ENCODE peak calls at places on chromosomes 5 and 9, in seven cellular contexts. One of them, this sample, is unnamed. For H3K4me1, the result is how much of the 10 kb centered on the place peaks cover.

GRCh38 chr5:40071870-40072269 is 607.8 kb upstream of the PTGER4 start:
- DNase-seq in adrenal gland: no peak
- DNase-seq in uterus: no peak
- DNase-seq in esophagus squamous epithelium: no peak
- DNase-seq in CD8-positive, alpha-beta T cell: no peak
- DNase-seq in upper lobe of right lung: no peak
- DNase-seq in heart left ventricle: no peak
- DNase-seq in this sample: no peak

GRCh38 chr9:77879344-77880089 is 152.1 kb downstream of the GNAQ start:
- DNase-seq in upper lobe of right lung: no peak
- DNase-seq in uterus: no peak
- DNase-seq in adrenal gland: no peak
- DNase-seq in esophagus squamous epithelium: no peak
- DNase-seq in heart left ventricle: no peak
- DNase-seq in CD8-positive, alpha-beta T cell: no peak
- DNase-seq in this sample: no peak

GRCh38 chr5:78647838-78648358 is 674 bp downstream of the LHFPL2 start:
- DNase-seq in CD8-positive, alpha-beta T cell: no peak
- DNase-seq in adrenal gland: peak
- DNase-seq in esophagus squamous epithelium: no peak
- DNase-seq in upper lobe of right lung: peak
- DNase-seq in heart left ventricle: peak
- DNase-seq in uterus: peak
- DNase-seq in this sample: peak

GRCh38 chr5:171806976-171807823 is 21.6 kb downstream of the SMIM23 start:
- DNase-seq in esophagus squamous epithelium: no peak
- DNase-seq in heart left ventricle: no peak
- DNase-seq in uterus: no peak
- DNase-seq in adrenal gland: no peak
- DNase-seq in CD8-positive, alpha-beta T cell: no peak
- DNase-seq in upper lobe of right lung: no peak
- DNase-seq in this sample: no peak

GRCh38 chr5:124665035-124665434 is 81.4 kb downstream of the ZNF608 start:
- DNase-seq in upper lobe of right lung: no peak
- DNase-seq in adrenal gland: no peak
- DNase-seq in uterus: no peak
- DNase-seq in heart left ventricle: no peak
- DNase-seq in esophagus squamous epithelium: no peak
- DNase-seq in CD8-positive, alpha-beta T cell: no peak
- DNase-seq in this sample: no peak

GRCh38 chr5:83072946-83073345 is 4.2 kb downstream of the TMEM167A start:
- DNase-seq in adrenal gland: no peak
- DNase-seq in heart left ventricle: no peak
- DNase-seq in CD8-positive, alpha-beta T cell: no peak
- DNase-seq in esophagus squamous epithelium: no peak
- DNase-seq in uterus: no peak
- DNase-seq in upper lobe of right lung: no peak
- DNase-seq in this sample: no peak

GRCh38 chr5:138334867-138335447 is 3.1 kb upstream of the FAM53C start:
- DNase-seq in CD8-positive, alpha-beta T cell: no peak
- DNase-seq in adrenal gland: peak
- DNase-seq in upper lobe of right lung: no peak
- DNase-seq in heart left ventricle: no peak
- DNase-seq in uterus: no peak
- DNase-seq in esophagus squamous epithelium: no peak
- DNase-seq in this sample: no peak

GRCh38 chr9:90726215-90726614 is 75.4 kb upstream of the SYK start:
- DNase-seq in upper lobe of right lung: no peak
- DNase-seq in uterus: no peak
- DNase-seq in heart left ventricle: no peak
- DNase-seq in esophagus squamous epithelium: no peak
- DNase-seq in CD8-positive, alpha-beta T cell: no peak
- DNase-seq in adrenal gland: no peak
- DNase-seq in this sample: no peak

GRCh38 chr5:151925396-151925750 is 722 bp upstream of the GLRA1 start:
- DNase-seq in heart left ventricle: no peak
- DNase-seq in uterus: no peak
- DNase-seq in esophagus squamous epithelium: no peak
- DNase-seq in upper lobe of right lung: no peak
- DNase-seq in adrenal gland: peak
- DNase-seq in CD8-positive, alpha-beta T cell: no peak
- DNase-seq in this sample: no peak

GRCh38 chr9:75539558-75539957 is 350.9 kb upstream of the PCSK5 start:
- DNase-seq in CD8-positive, alpha-beta T cell: no peak
- DNase-seq in uterus: no peak
- DNase-seq in adrenal gland: no peak
- DNase-seq in esophagus squamous epithelium: no peak
- DNase-seq in heart left ventricle: no peak
- DNase-seq in upper lobe of right lung: no peak
- DNase-seq in this sample: no peak

GRCh38 chr5:81751836-81752643 is 1.1 kb upstream of the SSBP2 start:
- DNase-seq in heart left ventricle: no peak
- DNase-seq in CD8-positive, alpha-beta T cell: no peak
- DNase-seq in uterus: peak
- DNase-seq in adrenal gland: peak
- DNase-seq in esophagus squamous epithelium: peak
- DNase-seq in upper lobe of right lung: no peak
- DNase-seq in this sample: no peak

GRCh38 chr5:149834246-149834855 is 104.2 kb downstream of the PPARGC1B start:
- DNase-seq in CD8-positive, alpha-beta T cell: peak
- DNase-seq in heart left ventricle: no peak
- DNase-seq in esophagus squamous epithelium: no peak
- DNase-seq in uterus: peak
- DNase-seq in adrenal gland: peak
- DNase-seq in upper lobe of right lung: no peak
- DNase-seq in this sample: no peak

GRCh38 chr9:70015099-70015498 is 28.5 kb upstream of the MAMDC2 start:
- DNase-seq in CD8-positive, alpha-beta T cell: no peak
- DNase-seq in heart left ventricle: no peak
- DNase-seq in upper lobe of right lung: no peak
- DNase-seq in esophagus squamous epithelium: no peak
- DNase-seq in adrenal gland: no peak
- DNase-seq in uterus: no peak
- DNase-seq in this sample: no peak

GRCh38 chr9:134455951-134456739 is 129.9 kb downstream of the RXRA start:
- DNase-seq in uterus: peak
- DNase-seq in upper lobe of right lung: peak
- DNase-seq in esophagus squamous epithelium: peak
- DNase-seq in adrenal gland: peak
- DNase-seq in heart left ventricle: peak
- DNase-seq in CD8-positive, alpha-beta T cell: peak
- DNase-seq in this sample: peak

GRCh38 chr5:167244583-167244982 is 1046.9 kb upstream of the WWC1 start:
- DNase-seq in adrenal gland: no peak
- DNase-seq in CD8-positive, alpha-beta T cell: no peak
- DNase-seq in uterus: no peak
- DNase-seq in esophagus squamous epithelium: no peak
- DNase-seq in heart left ventricle: no peak
- DNase-seq in upper lobe of right lung: no peak
- DNase-seq in this sample: no peak

GRCh38 chr9:37542895-37543294 is 33.3 kb downstream of the FBXO10 start:
- DNase-seq in adrenal gland: no peak
- DNase-seq in CD8-positive, alpha-beta T cell: no peak
- DNase-seq in uterus: no peak
- DNase-seq in esophagus squamous epithelium: no peak
- DNase-seq in upper lobe of right lung: peak
- DNase-seq in heart left ventricle: no peak
- DNase-seq in this sample: no peak

GRCh38 chr5:96614110-96614691 is 48.0 kb upstream of the CAST start:
- DNase-seq in adrenal gland: peak
- DNase-seq in esophagus squamous epithelium: no peak
- DNase-seq in CD8-positive, alpha-beta T cell: peak
- DNase-seq in upper lobe of right lung: no peak
- DNase-seq in heart left ventricle: no peak
- DNase-seq in uterus: peak
- DNase-seq in this sample: no peak

GRCh38 chr5:34499001-34499734 is 157.0 kb upstream of the RAI14 start:
- DNase-seq in CD8-positive, alpha-beta T cell: peak
- DNase-seq in heart left ventricle: no peak
- DNase-seq in esophagus squamous epithelium: no peak
- DNase-seq in uterus: no peak
- DNase-seq in upper lobe of right lung: no peak
- DNase-seq in adrenal gland: no peak
- DNase-seq in this sample: no peak

GRCh38 chr5:139156814-139157213 is 41.4 kb downstream of the SIL1 start:
- DNase-seq in adrenal gland: no peak
- DNase-seq in uterus: no peak
- DNase-seq in upper lobe of right lung: no peak
- DNase-seq in CD8-positive, alpha-beta T cell: no peak
- DNase-seq in esophagus squamous epithelium: no peak
- DNase-seq in heart left ventricle: no peak
- DNase-seq in this sample: no peak

GRCh38 chr5:177557041-177557647 is 2.8 kb upstream of the FAM193B start:
- DNase-seq in upper lobe of right lung: no peak
- DNase-seq in heart left ventricle: no peak
- DNase-seq in esophagus squamous epithelium: no peak
- DNase-seq in uterus: no peak
- DNase-seq in adrenal gland: no peak
- DNase-seq in CD8-positive, alpha-beta T cell: no peak
- DNase-seq in this sample: no peak

GRCh38 chr5:72296251-72296650 is 23.8 kb downstream of the MRPS27 start:
- DNase-seq in heart left ventricle: no peak
- DNase-seq in upper lobe of right lung: no peak
- DNase-seq in uterus: no peak
- DNase-seq in CD8-positive, alpha-beta T cell: no peak
- DNase-seq in esophagus squamous epithelium: no peak
- DNase-seq in adrenal gland: no peak
- DNase-seq in this sample: no peak

GRCh38 chr9:93447642-93448041 is 3.8 kb upstream of the FAM120A start:
- DNase-seq in heart left ventricle: no peak
- DNase-seq in CD8-positive, alpha-beta T cell: no peak
- DNase-seq in uterus: no peak
- DNase-seq in adrenal gland: no peak
- DNase-seq in esophagus squamous epithelium: no peak
- DNase-seq in upper lobe of right lung: no peak
- DNase-seq in this sample: no peak

GRCh38 chr5:135825373-135826220 is 8.9 kb upstream of the SLC25A48 start:
- DNase-seq in adrenal gland: peak
- DNase-seq in heart left ventricle: no peak
- DNase-seq in uterus: no peak
- DNase-seq in CD8-positive, alpha-beta T cell: no peak
- DNase-seq in upper lobe of right lung: no peak
- DNase-seq in esophagus squamous epithelium: no peak
- DNase-seq in this sample: no peak
- H3K27ac ChIP-seq in adrenal gland: no peak
- H3K27ac ChIP-seq in heart left ventricle: no peak
- H3K27ac ChIP-seq in uterus: no peak
- H3K27ac ChIP-seq in CD8-positive, alpha-beta T cell: no peak
- H3K27ac ChIP-seq in upper lobe of right lung: no peak
- H3K27ac ChIP-seq in esophagus squamous epithelium: no peak
- H3K27ac ChIP-seq in this sample: no peak

GRCh38 chr5:141507387-141508091 is 18.7 kb downstream of the PCDHGC5 start:
- DNase-seq in esophagus squamous epithelium: no peak
- DNase-seq in heart left ventricle: peak
- DNase-seq in upper lobe of right lung: no peak
- DNase-seq in adrenal gland: peak
- DNase-seq in uterus: peak
- DNase-seq in CD8-positive, alpha-beta T cell: no peak
- DNase-seq in this sample: peak
- H3K4me1 ChIP-seq in esophagus squamous epithelium: under half
- H3K4me1 ChIP-seq in heart left ventricle: under half
- H3K4me1 ChIP-seq in upper lobe of right lung: under half
- H3K4me1 ChIP-seq in adrenal gland: under half
- H3K4me1 ChIP-seq in uterus: under half
- H3K4me1 ChIP-seq in CD8-positive, alpha-beta T cell: under half
- H3K4me1 ChIP-seq in this sample: half or more

GRCh38 chr9:121942313-121942712 is 150.8 kb downstream of the TTLL11 start:
- DNase-seq in esophagus squamous epithelium: no peak
- DNase-seq in heart left ventricle: no peak
- DNase-seq in uterus: no peak
- DNase-seq in upper lobe of right lung: no peak
- DNase-seq in CD8-positive, alpha-beta T cell: no peak
- DNase-seq in adrenal gland: no peak
- DNase-seq in this sample: no peak

GRCh38 chr9:121939643-121940042 is 153.5 kb downstream of the TTLL11 start:
- DNase-seq in upper lobe of right lung: no peak
- DNase-seq in heart left ventricle: no peak
- DNase-seq in uterus: no peak
- DNase-seq in adrenal gland: no peak
- DNase-seq in CD8-positive, alpha-beta T cell: no peak
- DNase-seq in esophagus squamous epithelium: no peak
- DNase-seq in this sample: no peak

GRCh38 chr9:121938621-121939020 is 154.5 kb downstream of the TTLL11 start:
- DNase-seq in CD8-positive, alpha-beta T cell: no peak
- DNase-seq in heart left ventricle: no peak
- DNase-seq in upper lobe of right lung: no peak
- DNase-seq in esophagus squamous epithelium: no peak
- DNase-seq in adrenal gland: no peak
- DNase-seq in uterus: no peak
- DNase-seq in this sample: no peak

GRCh38 chr9:121935744-121936143 is 157.4 kb downstream of the TTLL11 start:
- DNase-seq in heart left ventricle: no peak
- DNase-seq in esophagus squamous epithelium: no peak
- DNase-seq in adrenal gland: no peak
- DNase-seq in CD8-positive, alpha-beta T cell: no peak
- DNase-seq in upper lobe of right lung: no peak
- DNase-seq in uterus: no peak
- DNase-seq in this sample: no peak

GRCh38 chr9:121937248-121937647 is 155.9 kb downstream of the TTLL11 start:
- DNase-seq in upper lobe of right lung: no peak
- DNase-seq in uterus: no peak
- DNase-seq in heart left ventricle: no peak
- DNase-seq in CD8-positive, alpha-beta T cell: no peak
- DNase-seq in esophagus squamous epithelium: no peak
- DNase-seq in adrenal gland: no peak
- DNase-seq in this sample: no peak
- H3K4me3 ChIP-seq in upper lobe of right lung: no peak
- H3K4me3 ChIP-seq in uterus: no peak
- H3K4me3 ChIP-seq in heart left ventricle: no peak
- H3K4me3 ChIP-seq in CD8-positive, alpha-beta T cell: no peak
- H3K4me3 ChIP-seq in esophagus squamous epithelium: no peak
- H3K4me3 ChIP-seq in adrenal gland: no peak
- H3K4me3 ChIP-seq in this sample: no peak

DNA sequence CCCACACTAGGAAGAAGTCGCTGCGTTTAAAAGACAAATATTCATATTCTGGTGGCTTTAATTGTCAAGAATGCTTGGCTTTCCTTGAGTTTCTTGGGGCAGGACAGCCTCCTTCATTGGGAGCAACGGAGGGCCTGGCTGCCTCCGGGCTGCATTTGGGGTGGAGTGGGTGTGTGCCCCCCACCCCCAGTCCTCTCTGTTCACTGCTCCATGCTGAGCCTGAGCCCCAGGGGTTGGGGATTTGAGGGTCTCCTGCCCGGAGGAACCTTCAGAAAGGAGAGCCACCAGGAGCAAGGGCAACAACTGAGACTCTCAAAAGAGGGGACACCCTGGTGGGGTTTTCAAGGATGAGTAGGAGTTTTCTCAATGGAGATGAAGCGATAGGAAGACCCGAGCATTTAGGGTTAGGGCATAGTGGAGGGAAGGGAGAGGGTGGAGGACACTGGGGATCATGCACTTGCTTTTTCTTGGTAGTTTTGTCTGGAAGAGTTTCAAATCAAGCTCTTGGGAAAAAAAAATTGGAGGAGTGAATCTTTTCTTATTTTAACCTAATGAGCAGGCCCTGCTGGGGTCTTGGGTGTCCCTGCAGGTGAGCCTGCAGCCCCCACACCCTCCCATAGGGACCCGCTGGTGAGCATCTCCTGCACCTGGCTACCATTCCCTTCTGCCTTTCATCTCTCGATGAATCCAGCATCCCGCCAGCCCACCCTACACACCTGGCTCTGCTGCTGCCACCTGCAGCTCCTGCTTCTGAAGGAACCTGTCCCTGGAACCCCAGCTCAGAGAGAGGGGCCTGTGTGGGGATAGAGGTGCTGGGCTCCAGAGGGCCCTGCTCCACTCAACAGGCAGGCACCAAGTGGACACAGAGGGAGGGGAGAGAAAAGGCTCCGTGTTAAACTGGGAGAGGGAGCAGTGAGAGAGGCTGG is 4.1 kb downstream of the SLC6A19 start:
- DNase-seq in upper lobe of right lung: no peak
- DNase-seq in heart left ventricle: peak
- DNase-seq in esophagus squamous epithelium: no peak
- DNase-seq in adrenal gland: no peak
- DNase-seq in CD8-positive, alpha-beta T cell: no peak
- DNase-seq in uterus: no peak
- DNase-seq in this sample: no peak
- H3K27ac ChIP-seq in upper lobe of right lung: no peak
- H3K27ac ChIP-seq in heart left ventricle: no peak
- H3K27ac ChIP-seq in esophagus squamous epithelium: no peak
- H3K27ac ChIP-seq in adrenal gland: no peak
- H3K27ac ChIP-seq in CD8-positive, alpha-beta T cell: no peak
- H3K27ac ChIP-seq in uterus: no peak
- H3K27ac ChIP-seq in this sample: no peak

This sample was measured in left ventricle myocardium inferior.